ENCODE peak calls at places on chromosomes 3 and 15, in six cellular contexts. One of them, this sample, is unnamed.

GRCh38 chr3:177427096-177427495 is 229.8 kb upstream of the TBL1XR1 start:
- DNase-seq in uterus: no peak
- DNase-seq in gastrocnemius medialis: no peak
- DNase-seq in H54: no peak
- DNase-seq in adrenal gland: no peak
- DNase-seq in heart left ventricle: no peak
- DNase-seq in this sample: no peak

GRCh38 chr3:38960953-38961622 is 90.7 kb downstream of the SCN11A start:
- DNase-seq in gastrocnemius medialis: no peak
- DNase-seq in H54: peak
- DNase-seq in heart left ventricle: peak
- DNase-seq in uterus: no peak
- DNase-seq in adrenal gland: peak
- DNase-seq in this sample: peak

GRCh38 chr3:33808559-33808958 is 10.1 kb downstream of the PDCD6IP start:
- DNase-seq in gastrocnemius medialis: no peak
- DNase-seq in uterus: no peak
- DNase-seq in adrenal gland: no peak
- DNase-seq in H54: no peak
- DNase-seq in heart left ventricle: no peak
- DNase-seq in this sample: peak

GRCh38 chr3:187046033-187046432 is 93.3 kb downstream of the RPL39L start:
- DNase-seq in uterus: no peak
- DNase-seq in heart left ventricle: no peak
- DNase-seq in gastrocnemius medialis: no peak
- DNase-seq in adrenal gland: no peak
- DNase-seq in H54: no peak
- DNase-seq in this sample: no peak

GRCh38 chr15:40891810-40892448 is 2.3 kb upstream of the VPS18 start:
- DNase-seq in heart left ventricle: no peak
- DNase-seq in adrenal gland: peak
- DNase-seq in H54: no peak
- DNase-seq in gastrocnemius medialis: no peak
- DNase-seq in uterus: no peak
- DNase-seq in this sample: peak

GRCh38 chr3:143135150-143135549 is 15.6 kb downstream of the CHST2 start:
- DNase-seq in H54: peak
- DNase-seq in uterus: no peak
- DNase-seq in heart left ventricle: no peak
- DNase-seq in gastrocnemius medialis: no peak
- DNase-seq in adrenal gland: no peak
- DNase-seq in this sample: peak

GRCh38 chr3:181417748-181418147 is 294.0 kb upstream of the SOX2 start:
- DNase-seq in uterus: no peak
- DNase-seq in adrenal gland: no peak
- DNase-seq in H54: no peak
- DNase-seq in heart left ventricle: no peak
- DNase-seq in gastrocnemius medialis: no peak
- DNase-seq in this sample: no peak

GRCh38 chr3:12409625-12410596 is 74.4 kb upstream of the TSEN2 start:
- DNase-seq in H54: no peak
- DNase-seq in uterus: no peak
- DNase-seq in adrenal gland: no peak
- DNase-seq in gastrocnemius medialis: no peak
- DNase-seq in heart left ventricle: no peak
- DNase-seq in this sample: no peak

GRCh38 chr15:83205725-83206324 is 1.8 kb downstream of the HDGFL3 start:
- DNase-seq in heart left ventricle: no peak
- DNase-seq in uterus: no peak
- DNase-seq in gastrocnemius medialis: no peak
- DNase-seq in H54: no peak
- DNase-seq in adrenal gland: no peak
- DNase-seq in this sample: peak

GRCh38 chr15:40590635-40591105 is 3.4 kb upstream of the KNL1 start:
- DNase-seq in heart left ventricle: no peak
- DNase-seq in gastrocnemius medialis: no peak
- DNase-seq in H54: no peak
- DNase-seq in uterus: no peak
- DNase-seq in adrenal gland: no peak
- DNase-seq in this sample: no peak

GRCh38 chr15:65412556-65412955 is 10.2 kb downstream of the IGDCC4 start:
- DNase-seq in heart left ventricle: no peak
- DNase-seq in H54: no peak
- DNase-seq in adrenal gland: no peak
- DNase-seq in gastrocnemius medialis: no peak
- DNase-seq in uterus: no peak
- DNase-seq in this sample: no peak

GRCh38 chr3:9201278-9201677 is 48.2 kb downstream of the SRGAP3 start:
- DNase-seq in H54: no peak
- DNase-seq in gastrocnemius medialis: no peak
- DNase-seq in uterus: no peak
- DNase-seq in adrenal gland: peak
- DNase-seq in heart left ventricle: no peak
- DNase-seq in this sample: no peak

GRCh38 chr3:134460965-134461364 is 24.8 kb downstream of the ANAPC13 start:
- DNase-seq in gastrocnemius medialis: no peak
- DNase-seq in H54: no peak
- DNase-seq in heart left ventricle: no peak
- DNase-seq in adrenal gland: no peak
- DNase-seq in uterus: no peak
- DNase-seq in this sample: peak

GRCh38 chr3:114380233-114380645 is 86.4 kb downstream of the TIGIT start:
- DNase-seq in H54: no peak
- DNase-seq in gastrocnemius medialis: peak
- DNase-seq in heart left ventricle: peak
- DNase-seq in adrenal gland: peak
- DNase-seq in uterus: peak
- DNase-seq in this sample: peak

GRCh38 chr3:190307164-190307545 is 15.1 kb downstream of the CLDN1 start:
- DNase-seq in heart left ventricle: no peak
- DNase-seq in uterus: no peak
- DNase-seq in H54: no peak
- DNase-seq in gastrocnemius medialis: no peak
- DNase-seq in adrenal gland: no peak
- DNase-seq in this sample: no peak

GRCh38 chr3:96209703-96210102 is 604.7 kb upstream of the EPHA6 start:
- DNase-seq in H54: no peak
- DNase-seq in adrenal gland: no peak
- DNase-seq in heart left ventricle: no peak
- DNase-seq in uterus: no peak
- DNase-seq in gastrocnemius medialis: no peak
- DNase-seq in this sample: no peak

GRCh38 chr15:95087253-95087609 is 855.9 kb downstream of the MCTP2 start:
- DNase-seq in gastrocnemius medialis: no peak
- DNase-seq in uterus: no peak
- DNase-seq in heart left ventricle: no peak
- DNase-seq in H54: no peak
- DNase-seq in adrenal gland: no peak
- DNase-seq in this sample: peak

GRCh38 chr3:133401374-133402135 is 1.7 kb downstream of the BFSP2 start:
- DNase-seq in adrenal gland: peak
- DNase-seq in heart left ventricle: no peak
- DNase-seq in gastrocnemius medialis: no peak
- DNase-seq in H54: no peak
- DNase-seq in uterus: peak
- DNase-seq in this sample: peak

GRCh38 chr15:89112341-89112971 is 24.2 kb downstream of the ABHD2 start:
- DNase-seq in adrenal gland: peak
- DNase-seq in gastrocnemius medialis: peak
- DNase-seq in heart left ventricle: peak
- DNase-seq in uterus: no peak
- DNase-seq in H54: no peak
- DNase-seq in this sample: peak

GRCh38 chr3:81744366-81744765 is 17.1 kb downstream of the GBE1 start:
- DNase-seq in H54: no peak
- DNase-seq in heart left ventricle: no peak
- DNase-seq in uterus: peak
- DNase-seq in adrenal gland: no peak
- DNase-seq in gastrocnemius medialis: peak
- DNase-seq in this sample: peak

GRCh38 chr3:51722362-51722761 is 15.5 kb downstream of the GRM2 start:
- DNase-seq in adrenal gland: no peak
- DNase-seq in gastrocnemius medialis: no peak
- DNase-seq in heart left ventricle: no peak
- DNase-seq in uterus: no peak
- DNase-seq in H54: no peak
- DNase-seq in this sample: no peak

GRCh38 chr3:167691366-167691765 is 37.6 kb upstream of the WDR49 start:
- DNase-seq in uterus: no peak
- DNase-seq in heart left ventricle: no peak
- DNase-seq in gastrocnemius medialis: no peak
- DNase-seq in H54: no peak
- DNase-seq in adrenal gland: no peak
- DNase-seq in this sample: no peak

GRCh38 chr3:30894521-30895289 is at the start of gene GADL1:
- DNase-seq in heart left ventricle: peak
- DNase-seq in H54: no peak
- DNase-seq in adrenal gland: peak
- DNase-seq in gastrocnemius medialis: peak
- DNase-seq in uterus: no peak
- DNase-seq in this sample: peak

GRCh38 chr3:73625124-73625665 is 454 bp upstream of the PDZRN3 start:
- DNase-seq in adrenal gland: peak
- DNase-seq in H54: peak
- DNase-seq in uterus: peak
- DNase-seq in gastrocnemius medialis: no peak
- DNase-seq in heart left ventricle: peak
- DNase-seq in this sample: peak

GRCh38 chr15:40310001-40310959 is 2.5 kb upstream of the PLCB2 start:
- DNase-seq in adrenal gland: peak
- DNase-seq in gastrocnemius medialis: no peak
- DNase-seq in H54: no peak
- DNase-seq in heart left ventricle: peak
- DNase-seq in uterus: no peak
- DNase-seq in this sample: peak

GRCh38 chr3:64732570-64732969 is 44.8 kb upstream of the ADAMTS9 start:
- DNase-seq in heart left ventricle: no peak
- DNase-seq in uterus: no peak
- DNase-seq in gastrocnemius medialis: no peak
- DNase-seq in H54: no peak
- DNase-seq in adrenal gland: no peak
- DNase-seq in this sample: peak

GRCh38 chr3:97950360-97950759 is 21.9 kb downstream of the RIOX2 start:
- DNase-seq in heart left ventricle: no peak
- DNase-seq in adrenal gland: no peak
- DNase-seq in H54: no peak
- DNase-seq in uterus: no peak
- DNase-seq in gastrocnemius medialis: no peak
- DNase-seq in this sample: no peak

GRCh38 chr3:158696618-158697017 is 24.2 kb upstream of the LXN start:
- DNase-seq in gastrocnemius medialis: no peak
- DNase-seq in H54: no peak
- DNase-seq in adrenal gland: no peak
- DNase-seq in uterus: no peak
- DNase-seq in heart left ventricle: no peak
- DNase-seq in this sample: peak

GRCh38 chr3:65582012-65582717 is 456.6 kb downstream of the MAGI1 start:
- DNase-seq in H54: no peak
- DNase-seq in uterus: no peak
- DNase-seq in heart left ventricle: no peak
- DNase-seq in gastrocnemius medialis: no peak
- DNase-seq in adrenal gland: no peak
- DNase-seq in this sample: no peak

GRCh38 chr15:50883903-50884302 is 24.6 kb upstream of the AP4E1 start:
- DNase-seq in adrenal gland: no peak
- DNase-seq in heart left ventricle: no peak
- DNase-seq in uterus: no peak
- DNase-seq in gastrocnemius medialis: no peak
- DNase-seq in H54: peak
- DNase-seq in this sample: peak

GRCh38 chr3:39096775-39097174 is 10.7 kb downstream of the GORASP1 start:
- DNase-seq in uterus: no peak
- DNase-seq in gastrocnemius medialis: no peak
- DNase-seq in H54: no peak
- DNase-seq in adrenal gland: peak
- DNase-seq in heart left ventricle: no peak
- DNase-seq in this sample: peak

GRCh38 chr3:48429416-48430358 is at the start of gene PLXNB1:
- DNase-seq in H54: peak
- DNase-seq in uterus: peak
- DNase-seq in gastrocnemius medialis: peak
- DNase-seq in adrenal gland: peak
- DNase-seq in heart left ventricle: peak
- DNase-seq in this sample: peak
- TF ChIP-seq POLR2A in H54: no peak
- TF ChIP-seq POLR2A in uterus: no peak
- TF ChIP-seq POLR2A in gastrocnemius medialis: no peak
- TF ChIP-seq POLR2A in adrenal gland: no peak
- TF ChIP-seq POLR2A in heart left ventricle: no peak
- TF ChIP-seq POLR2A in this sample: no peak

DNA sequence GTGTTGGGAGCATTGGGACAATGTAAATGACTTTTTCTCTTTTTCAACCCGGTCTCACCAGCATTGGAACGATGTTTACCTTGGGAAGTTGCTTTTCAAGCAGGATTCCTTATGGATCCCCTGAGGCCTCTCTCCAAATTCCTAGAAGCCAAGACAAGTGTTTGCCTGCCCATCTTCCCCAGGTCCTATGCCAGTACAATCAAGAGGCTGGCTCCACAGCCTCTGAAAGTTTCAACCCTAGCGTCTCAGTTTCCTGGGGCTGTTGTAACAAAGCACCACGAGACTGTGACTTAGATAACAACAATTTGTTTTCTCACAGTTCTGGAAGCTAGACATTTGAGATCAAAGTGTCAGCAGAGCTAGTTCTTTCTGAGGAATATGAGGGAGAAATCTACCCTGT is 347.2 kb upstream of the UMPS start:
- DNase-seq in H54: no peak
- DNase-seq in gastrocnemius medialis: no peak
- DNase-seq in adrenal gland: no peak
- DNase-seq in heart left ventricle: no peak
- DNase-seq in uterus: no peak
- DNase-seq in this sample: no peak
- TF ChIP-seq POLR2A in H54: no peak
- TF ChIP-seq POLR2A in gastrocnemius medialis: no peak
- TF ChIP-seq POLR2A in adrenal gland: no peak
- TF ChIP-seq POLR2A in heart left ventricle: no peak
- TF ChIP-seq POLR2A in uterus: no peak
- TF ChIP-seq POLR2A in this sample: no peak

GRCh38 chr3:155609586-155609985 is 135.3 kb downstream of the PLCH1 start:
- DNase-seq in H54: no peak
- DNase-seq in gastrocnemius medialis: no peak
- DNase-seq in adrenal gland: no peak
- DNase-seq in heart left ventricle: no peak
- DNase-seq in uterus: no peak
- DNase-seq in this sample: no peak
- TF ChIP-seq POLR2A in H54: no peak
- TF ChIP-seq POLR2A in gastrocnemius medialis: no peak
- TF ChIP-seq POLR2A in adrenal gland: no peak
- TF ChIP-seq POLR2A in heart left ventricle: no peak
- TF ChIP-seq POLR2A in uterus: no peak
- TF ChIP-seq POLR2A in this sample: no peak

DNA sequence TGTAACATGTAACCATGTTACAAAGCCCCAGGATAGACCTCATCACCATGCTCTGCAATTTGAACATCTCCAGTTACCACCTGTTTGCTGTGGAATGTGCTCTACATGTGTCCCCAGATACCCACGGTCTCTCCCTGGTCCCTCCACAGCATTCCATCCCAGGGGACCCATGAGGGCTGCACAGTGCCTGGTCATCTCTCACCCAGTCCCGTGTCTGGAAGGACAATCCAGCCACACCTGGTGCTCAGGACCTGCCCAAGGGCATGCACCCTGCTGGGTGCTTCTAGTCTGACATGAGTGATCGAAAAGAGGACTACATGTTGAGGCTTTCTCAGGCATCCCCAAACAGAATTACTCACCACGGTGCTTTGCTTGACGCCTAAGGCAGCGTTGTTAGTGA is 119.6 kb upstream of the ATP10A start:
- DNase-seq in uterus: no peak
- DNase-seq in adrenal gland: no peak
- DNase-seq in gastrocnemius medialis: no peak
- DNase-seq in heart left ventricle: no peak
- DNase-seq in H54: no peak
- DNase-seq in this sample: no peak
- TF ChIP-seq POLR2A in uterus: no peak
- TF ChIP-seq POLR2A in adrenal gland: no peak
- TF ChIP-seq POLR2A in gastrocnemius medialis: no peak
- TF ChIP-seq POLR2A in heart left ventricle: no peak
- TF ChIP-seq POLR2A in H54: no peak
- TF ChIP-seq POLR2A in this sample: no peak